ENCODE peak calls at places on chromosomes 12 and 14, in five cellular contexts. Q is fibroblast of mammary gland; H is transverse colon; Z is NCI-H1417; B is activated effector memory CD4-positive, alpha-beta T cell treated with Interleukin-2 at 50 U/mL for 16 hours. O is an unnamed sample.

GRCh38 chr12:110114596-110114995 is 9.6 kb upstream of the IFT81 start:
- DNase-seq in Q (no peak), H (no peak), Z (no peak), B (no peak), O (no peak)

GRCh38 chr12:101040936-101041335 is 169.1 kb downstream of the SLC5A8 start:
- DNase-seq in Q (peak; percentile 36), H (no peak), Z (no peak), B (no peak), O (no peak)

GRCh38 chr12:108604208-108604941 is 6.5 kb upstream of the TMEM119 start:
- DNase-seq in Q (no peak), H (no peak), Z (no peak), B (no peak), O (no peak)

GRCh38 chr12:60266381-60266852 is 670.6 kb downstream of the SLC16A7 start:
- DNase-seq in Q (peak; percentile 64), H (no peak), Z (no peak), B (no peak), O (no peak)

GRCh38 chr12:89662623-89663022 is 46.0 kb downstream of the ATP2B1 start:
- DNase-seq in Q (no peak), H (no peak), Z (no peak), B (no peak), O (no peak)

GRCh38 chr12:9331218-9331626 is 123.0 kb upstream of the PZP start:
- DNase-seq in Q (peak; percentile 60), H (peak; percentile 76), Z (peak; percentile 49), B (peak; percentile 49), O (peak; percentile 32)

GRCh38 chr14:56057071-56057865 is 60.9 kb upstream of the PELI2 start:
- DNase-seq in Q (no peak), H (no peak), Z (peak; percentile 89), B (no peak), O (no peak)

GRCh38 chr14:65506801-65507200 is 94.3 kb downstream of the FUT8 start:
- DNase-seq in Q (no peak), H (no peak), Z (peak; percentile 69), B (no peak), O (no peak)

GRCh38 chr12:124379938-124380754 is 85.3 kb downstream of the RFLNA start:
- DNase-seq in Q (peak; percentile 85), H (peak; percentile 46), Z (no peak), B (no peak), O (peak; percentile 92)

GRCh38 chr12:115763982-115764621 is 513.4 kb downstream of the MED13L start:
- DNase-seq in Q (no peak), H (no peak), Z (no peak), B (no peak), O (no peak)

GRCh38 chr12:101769865-101770264 is 30.6 kb upstream of the SYCP3 start:
- DNase-seq in Q (no peak), H (no peak), Z (no peak), B (no peak), O (no peak)

GRCh38 chr14:26191666-26192065 is 406.2 kb downstream of the NOVA1 start:
- DNase-seq in Q (peak; percentile 60), H (no peak), Z (no peak), B (no peak), O (no peak)

GRCh38 chr12:63045020-63045860 is 105.8 kb downstream of the AVPR1A start:
- DNase-seq in Q (peak; percentile 1), H (no peak), Z (no peak), B (no peak), O (no peak)

GRCh38 chr12:26109343-26109841 is 15.4 kb downstream of the BHLHE41 start:
- DNase-seq in Q (peak; percentile 48), H (no peak), Z (peak; percentile 48), B (no peak), O (no peak)

GRCh38 chr14:31968912-31969311 is 108.2 kb upstream of the ARHGAP5 start:
- DNase-seq in Q (no peak), H (no peak), Z (no peak), B (no peak), O (no peak)

O was measured in MV-4-11.